ENCODE peak calls at places on chromosomes 2 and 18, in five cellular contexts. One of them, this sample, is unnamed.

GRCh38 chr2:26300234-26300641 is 45.7 kb upstream of the SELENOI start:
- DNase-seq in sigmoid colon: no peak
- DNase-seq in stomach: peak
- DNase-seq in A549: no peak
- DNase-seq in ovary: peak
- DNase-seq in this sample: peak

GRCh38 chr2:199463000-199463692 is 5.4 kb upstream of the SATB2 start:
- DNase-seq in A549: peak
- DNase-seq in stomach: peak
- DNase-seq in sigmoid colon: peak
- DNase-seq in ovary: no peak
- DNase-seq in this sample: peak

GRCh38 chr18:58851874-58852273 is 12.8 kb upstream of the ZNF532 start:
- DNase-seq in ovary: no peak
- DNase-seq in stomach: no peak
- DNase-seq in sigmoid colon: no peak
- DNase-seq in A549: no peak
- DNase-seq in this sample: no peak

GRCh38 chr2:55357164-55357563 is 62.5 kb downstream of the CCDC88A start:
- DNase-seq in sigmoid colon: no peak
- DNase-seq in ovary: no peak
- DNase-seq in A549: no peak
- DNase-seq in stomach: no peak
- DNase-seq in this sample: no peak

GRCh38 chr2:70702711-70703395 is 65.1 kb downstream of the ADD2 start:
- DNase-seq in stomach: peak
- DNase-seq in sigmoid colon: peak
- DNase-seq in ovary: no peak
- DNase-seq in A549: no peak
- DNase-seq in this sample: no peak

GRCh38 chr2:69581774-69582581 is 61.6 kb downstream of the AAK1 start:
- DNase-seq in A549: peak
- DNase-seq in stomach: no peak
- DNase-seq in sigmoid colon: no peak
- DNase-seq in ovary: no peak
- DNase-seq in this sample: no peak

GRCh38 chr18:34697891-34698290 is 12.2 kb upstream of the DTNA start:
- DNase-seq in A549: no peak
- DNase-seq in stomach: no peak
- DNase-seq in ovary: no peak
- DNase-seq in sigmoid colon: no peak
- DNase-seq in this sample: no peak

GRCh38 chr2:21040468-21041377 is 3.1 kb downstream of the APOB start:
- DNase-seq in ovary: no peak
- DNase-seq in A549: no peak
- DNase-seq in stomach: no peak
- DNase-seq in sigmoid colon: no peak
- DNase-seq in this sample: no peak

GRCh38 chr2:182854405-182855105 is 11.9 kb downstream of the FRZB start:
- DNase-seq in A549: no peak
- DNase-seq in ovary: no peak
- DNase-seq in stomach: no peak
- DNase-seq in sigmoid colon: no peak
- DNase-seq in this sample: no peak

GRCh38 chr2:174121178-174121577 is 127.2 kb downstream of the OLA1 start:
- DNase-seq in A549: no peak
- DNase-seq in ovary: no peak
- DNase-seq in sigmoid colon: no peak
- DNase-seq in stomach: no peak
- DNase-seq in this sample: no peak

GRCh38 chr2:212595036-212595654 is 56.5 kb upstream of the ERBB4 start:
- DNase-seq in ovary: no peak
- DNase-seq in stomach: no peak
- DNase-seq in A549: peak
- DNase-seq in sigmoid colon: no peak
- DNase-seq in this sample: no peak

GRCh38 chr18:27967938-27968803 is 208.8 kb downstream of the CDH2 start:
- DNase-seq in sigmoid colon: no peak
- DNase-seq in A549: peak
- DNase-seq in stomach: no peak
- DNase-seq in ovary: no peak
- DNase-seq in this sample: no peak

GRCh38 chr2:224518806-224519580 is 66.2 kb downstream of the CUL3 start:
- DNase-seq in stomach: no peak
- DNase-seq in A549: no peak
- DNase-seq in ovary: no peak
- DNase-seq in sigmoid colon: no peak
- DNase-seq in this sample: no peak

GRCh38 chr2:190627881-190628412 is 20.9 kb upstream of the NAB1 start:
- DNase-seq in stomach: no peak
- DNase-seq in ovary: peak
- DNase-seq in A549: no peak
- DNase-seq in sigmoid colon: no peak
- DNase-seq in this sample: peak

GRCh38 chr2:113208995-113209868 is 35.5 kb downstream of the PSD4 start:
- DNase-seq in ovary: no peak
- DNase-seq in stomach: no peak
- DNase-seq in A549: peak
- DNase-seq in sigmoid colon: no peak
- DNase-seq in this sample: no peak

GRCh38 chr2:156398176-156398575 is 38.0 kb upstream of the GPD2 start:
- DNase-seq in sigmoid colon: no peak
- DNase-seq in ovary: no peak
- DNase-seq in A549: no peak
- DNase-seq in stomach: no peak
- DNase-seq in this sample: no peak

GRCh38 chr2:156400704-156401678 is 35.2 kb upstream of the GPD2 start:
- DNase-seq in sigmoid colon: peak
- DNase-seq in stomach: peak
- DNase-seq in A549: peak
- DNase-seq in ovary: peak
- DNase-seq in this sample: peak

GRCh38 chr2:156399950-156400703 is 36.1 kb upstream of the GPD2 start:
- DNase-seq in A549: peak
- DNase-seq in sigmoid colon: peak
- DNase-seq in stomach: peak
- DNase-seq in ovary: peak
- DNase-seq in this sample: peak

GRCh38 chr2:156397229-156397628 is 39.0 kb upstream of the GPD2 start:
- DNase-seq in ovary: no peak
- DNase-seq in A549: no peak
- DNase-seq in stomach: no peak
- DNase-seq in sigmoid colon: no peak
- DNase-seq in this sample: no peak

DNA sequence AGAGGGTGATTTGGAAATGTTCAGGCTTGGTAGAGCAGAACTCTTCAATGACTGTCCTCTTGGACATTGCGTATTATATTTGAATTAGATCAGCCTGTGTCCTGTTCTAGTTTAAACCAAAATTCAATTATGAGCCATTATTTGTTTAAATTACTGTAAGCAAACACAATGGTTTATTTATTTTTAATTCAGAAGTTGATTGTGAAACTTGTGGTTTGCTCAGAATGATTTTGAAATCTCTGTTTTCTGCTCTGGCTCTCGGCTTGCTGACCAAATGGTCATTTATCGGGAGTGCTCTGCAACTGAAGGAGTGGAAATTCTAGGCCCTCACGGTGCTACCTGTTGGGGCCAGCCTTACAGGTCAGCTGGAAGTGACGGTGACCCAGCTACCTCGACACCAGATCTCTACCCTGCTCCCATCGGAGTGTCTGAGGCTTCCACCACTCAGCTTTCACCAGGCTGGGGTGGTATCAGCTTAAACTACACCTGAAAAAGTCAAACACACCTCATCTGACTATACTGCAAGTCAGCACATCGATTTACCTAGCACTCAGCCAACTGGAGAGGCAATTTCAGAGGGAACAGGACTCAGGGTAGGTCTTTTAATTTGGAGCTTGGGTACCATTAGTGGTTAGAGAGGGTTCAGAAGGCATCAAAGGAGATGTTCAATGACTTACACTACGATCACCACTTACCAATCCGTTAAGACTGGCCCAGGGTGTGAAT is 36.8 kb upstream of the GPD2 start:
- DNase-seq in stomach: peak
- DNase-seq in A549: no peak
- DNase-seq in sigmoid colon: no peak
- DNase-seq in ovary: no peak
- DNase-seq in this sample: no peak
- TF ChIP-seq EP300 in stomach: no peak
- TF ChIP-seq EP300 in A549: no peak
- TF ChIP-seq EP300 in sigmoid colon: no peak
- TF ChIP-seq EP300 in ovary: no peak
- TF ChIP-seq EP300 in this sample: no peak

DNA sequence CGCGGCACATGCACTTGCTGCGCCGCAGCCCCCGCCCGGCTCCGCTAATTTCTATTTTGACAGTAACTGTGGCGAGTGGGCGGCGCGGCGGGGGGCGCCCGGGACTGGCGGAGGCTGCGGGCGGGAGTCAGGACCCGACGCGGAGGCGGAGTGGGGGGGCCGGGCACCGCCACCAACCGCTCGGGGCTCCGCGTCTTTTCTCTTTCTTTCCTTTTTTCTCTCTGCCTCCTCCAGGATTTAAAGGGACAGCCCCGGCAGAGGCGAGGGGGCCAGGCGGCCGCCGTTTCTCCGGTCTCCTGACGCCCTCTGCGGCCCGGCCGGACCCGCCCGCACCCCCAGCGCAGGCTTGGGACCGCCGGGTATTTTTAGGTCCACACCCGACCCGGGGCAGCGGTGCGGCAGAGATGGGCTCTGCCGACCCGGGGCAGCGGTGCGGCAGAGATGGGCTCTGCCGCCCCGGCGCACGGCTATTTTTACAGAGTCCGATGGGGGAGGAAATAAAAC is 460 bp upstream of the ZBTB7C start:
- DNase-seq in stomach: no peak
- DNase-seq in ovary: peak
- DNase-seq in A549: no peak
- DNase-seq in sigmoid colon: no peak
- DNase-seq in this sample: no peak
- H3K27ac ChIP-seq in stomach: peak
- H3K27ac ChIP-seq in ovary: peak
- H3K27ac ChIP-seq in A549: peak
- H3K27ac ChIP-seq in sigmoid colon: peak
- H3K27ac ChIP-seq in this sample: peak

GRCh38 chr18:74234326-74235171 is 57.2 kb downstream of the CYB5A start:
- DNase-seq in ovary: peak
- DNase-seq in stomach: peak
- DNase-seq in A549: peak
- DNase-seq in sigmoid colon: peak
- DNase-seq in this sample: peak
- TF ChIP-seq EP300 in ovary: peak
- TF ChIP-seq EP300 in stomach: no peak
- TF ChIP-seq EP300 in A549: peak
- TF ChIP-seq EP300 in sigmoid colon: peak
- TF ChIP-seq EP300 in this sample: peak

DNA sequence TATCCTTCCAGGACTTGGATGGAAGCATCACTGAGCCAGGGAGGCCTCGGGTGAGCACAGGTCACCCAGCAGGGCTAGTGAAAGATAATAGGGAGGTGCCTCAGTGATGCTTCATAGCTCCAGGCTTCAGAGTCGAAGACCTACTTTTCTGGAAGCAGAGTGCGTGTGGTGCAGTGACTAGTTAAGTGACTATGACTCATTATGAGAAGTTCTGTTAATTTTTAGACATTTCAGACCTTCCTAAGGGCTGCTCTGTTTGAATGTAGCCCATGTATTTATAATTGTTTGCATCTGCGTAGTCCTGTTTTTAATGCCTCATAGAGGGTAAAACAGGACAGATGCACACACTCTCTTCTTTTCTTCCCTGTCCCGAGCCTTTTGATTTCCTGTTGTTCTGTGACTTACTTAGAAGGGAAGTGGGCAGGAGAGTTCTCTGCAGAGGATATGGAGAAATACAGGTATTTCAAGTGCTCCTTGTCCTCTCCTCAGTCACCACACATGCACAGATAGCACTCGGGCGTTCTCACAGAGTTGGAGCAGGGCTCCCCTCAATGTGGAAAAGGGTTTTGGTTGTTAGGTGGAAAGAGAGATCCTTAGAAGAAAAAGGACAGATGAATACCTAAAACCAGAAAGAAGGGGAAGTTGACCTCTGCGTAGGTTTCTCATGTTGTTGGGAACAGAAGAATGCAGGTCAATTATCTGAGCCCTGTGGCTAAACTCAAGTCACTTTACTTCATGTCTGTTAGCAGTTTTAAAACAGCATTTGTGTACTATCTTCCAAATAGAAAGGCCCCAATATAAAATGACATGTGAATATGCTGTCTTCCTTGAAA is 34.7 kb downstream of the RALB start:
- DNase-seq in A549: peak
- DNase-seq in ovary: no peak
- DNase-seq in stomach: no peak
- DNase-seq in sigmoid colon: no peak
- DNase-seq in this sample: no peak
- H3K27ac ChIP-seq in A549: peak
- H3K27ac ChIP-seq in ovary: no peak
- H3K27ac ChIP-seq in stomach: no peak
- H3K27ac ChIP-seq in sigmoid colon: no peak
- H3K27ac ChIP-seq in this sample: no peak

GRCh38 chr2:10160226-10160955 is 37.9 kb downstream of the RRM2 start:
- DNase-seq in sigmoid colon: no peak
- DNase-seq in A549: no peak
- DNase-seq in ovary: no peak
- DNase-seq in stomach: no peak
- DNase-seq in this sample: no peak

GRCh38 chr2:10159086-10159485 is 36.5 kb downstream of the RRM2 start:
- DNase-seq in ovary: no peak
- DNase-seq in A549: no peak
- DNase-seq in sigmoid colon: no peak
- DNase-seq in stomach: no peak
- DNase-seq in this sample: no peak

GRCh38 chr2:10158681-10159080 is 36.1 kb downstream of the RRM2 start:
- DNase-seq in sigmoid colon: no peak
- DNase-seq in ovary: no peak
- DNase-seq in A549: no peak
- DNase-seq in stomach: no peak
- DNase-seq in this sample: no peak

GRCh38 chr2:10159486-10160160 is 37.1 kb downstream of the RRM2 start:
- DNase-seq in ovary: no peak
- DNase-seq in stomach: no peak
- DNase-seq in A549: no peak
- DNase-seq in sigmoid colon: no peak
- DNase-seq in this sample: no peak

GRCh38 chr2:10157293-10157692 is 34.8 kb downstream of the RRM2 start:
- DNase-seq in ovary: no peak
- DNase-seq in sigmoid colon: no peak
- DNase-seq in A549: peak
- DNase-seq in stomach: no peak
- DNase-seq in this sample: no peak
- TF ChIP-seq EP300 in ovary: no peak
- TF ChIP-seq EP300 in sigmoid colon: no peak
- TF ChIP-seq EP300 in A549: no peak
- TF ChIP-seq EP300 in stomach: no peak
- TF ChIP-seq EP300 in this sample: no peak

This sample was measured in transverse colon.